ENCODE peak calls at places on chromosomes 13 and 19, in ten cellular contexts. R, S, M, Q, H, V, A, T, N and Z are unnamed samples.
A peak's percentile ranks its signal among the peaks of the same experiment; 100 is the strongest.

GRCh38 chr13:39422845-39423565 is 180.0 kb downstream of the LHFPL6 start:
- DNase-seq in T (no peak), H (peak; percentile 31), V (no peak), M (no peak), A (no peak), R (no peak), N (no peak), Q (no peak), S (no peak), Z (no peak)

GRCh38 chr13:111790621-111791020 is 276.3 kb upstream of the SOX1 start:
- DNase-seq in R (no peak), H (no peak), Q (no peak), M (no peak), S (no peak), A (no peak), V (no peak), N (no peak), T (no peak), Z (no peak)

GRCh38 chr19:32349724-32350475 is 4.5 kb downstream of the ZNF507 start:
- DNase-seq in R (no peak), S (no peak), T (no peak), Q (no peak), A (no peak), H (no peak), M (no peak), N (no peak), V (no peak), Z (no peak)

GRCh38 chr19:21789761-21790160 is 22.4 kb upstream of the ZNF100 start:
- DNase-seq in S (no peak), M (no peak), T (no peak), R (no peak), V (no peak), N (no peak), H (no peak), A (no peak), Q (no peak), Z (no peak)

GRCh38 chr13:113851826-113852535 is 11.9 kb downstream of the GAS6 start:
- DNase-seq in N (no peak), M (no peak), T (no peak), A (no peak), H (no peak), Q (no peak), V (no peak), S (no peak), R (no peak), Z (no peak)

GRCh38 chr13:42272115-42272756 is at the start of gene AKAP11:
- DNase-seq in A (peak; percentile 69), R (no peak), S (peak; percentile 82), V (peak; percentile 77), N (peak; percentile 61), T (peak; percentile 54), Q (peak; percentile 13), M (peak; percentile 73), H (peak; percentile 48), Z (peak; percentile 15)

GRCh38 chr19:5996598-5997320 is 18.8 kb upstream of the RANBP3 start:
- DNase-seq in A (no peak), V (no peak), M (no peak), H (no peak), R (no peak), Q (no peak), S (no peak), N (no peak), T (no peak), Z (no peak)

GRCh38 chr13:96948127-96948526 is 46.1 kb downstream of the OXGR1 start:
- DNase-seq in S (no peak), M (no peak), N (no peak), T (no peak), V (no peak), H (no peak), A (no peak), Q (no peak), R (no peak), Z (no peak)

GRCh38 chr13:21979156-21979819 is 308.4 kb downstream of the FGF9 start:
- DNase-seq in T (no peak), N (no peak), Q (no peak), V (no peak), M (no peak), S (no peak), H (no peak), R (no peak), A (no peak), Z (no peak)

GRCh38 chr19:15293751-15294505 is 38.4 kb downstream of the BRD4 start:
- DNase-seq in H (no peak), S (no peak), A (no peak), N (no peak), R (no peak), M (no peak), V (no peak), T (no peak), Q (no peak), Z (no peak)

GRCh38 chr19:34363094-34363493 is 1.9 kb upstream of the GPI start:
- DNase-seq in T (no peak), M (no peak), N (no peak), V (no peak), R (no peak), S (peak; percentile 18), A (no peak), Q (no peak), H (no peak), Z (no peak)